ENCODE peak calls at places on chromosomes 12 and 14, in seven cellular contexts. One of them, this sample, is unnamed.

GRCh38 chr12:49336645-49337584 is at the start of gene C1QL4:
- DNase-seq in IMR-90: peak; percentile 52
- DNase-seq in H1: peak; percentile 99
- DNase-seq in H9: peak; percentile 89
- DNase-seq in mesendoderm: peak; percentile 82
- DNase-seq in mesenchymal stem cell: peak; percentile 78
- DNase-seq in trophoblast cell: peak; percentile 94
- DNase-seq in this sample: peak; percentile 84

GRCh38 chr14:23248601-23249000 is 10.9 kb downstream of the RNF212B start:
- DNase-seq in IMR-90: no peak
- DNase-seq in H1: no peak
- DNase-seq in H9: no peak
- DNase-seq in mesendoderm: no peak
- DNase-seq in mesenchymal stem cell: peak; percentile 61
- DNase-seq in trophoblast cell: no peak
- DNase-seq in this sample: no peak

GRCh38 chr14:73463411-73463810 is 5.1 kb upstream of the NUMB start:
- DNase-seq in IMR-90: peak; percentile 98
- DNase-seq in H1: no peak
- DNase-seq in H9: no peak
- DNase-seq in mesendoderm: no peak
- DNase-seq in mesenchymal stem cell: peak; percentile 98
- DNase-seq in trophoblast cell: peak; percentile 60
- DNase-seq in this sample: no peak

GRCh38 chr14:20388159-20388558 is 25.1 kb downstream of the TEP1 start:
- DNase-seq in IMR-90: no peak
- DNase-seq in H1: no peak
- DNase-seq in H9: no peak
- DNase-seq in mesendoderm: peak; percentile 87
- DNase-seq in mesenchymal stem cell: no peak
- DNase-seq in trophoblast cell: no peak
- DNase-seq in this sample: no peak

GRCh38 chr12:110199360-110200123 is 75.4 kb downstream of the IFT81 start:
- DNase-seq in IMR-90: peak; percentile 78
- DNase-seq in H1: no peak
- DNase-seq in H9: peak; percentile 49
- DNase-seq in mesendoderm: peak; percentile 73
- DNase-seq in mesenchymal stem cell: peak; percentile 74
- DNase-seq in trophoblast cell: no peak
- DNase-seq in this sample: no peak

GRCh38 chr12:25623816-25624215 is 70.7 kb upstream of the LMNTD1 start:
- DNase-seq in IMR-90: no peak
- DNase-seq in H1: no peak
- DNase-seq in H9: no peak
- DNase-seq in mesendoderm: no peak
- DNase-seq in mesenchymal stem cell: no peak
- DNase-seq in trophoblast cell: no peak
- DNase-seq in this sample: no peak

GRCh38 chr12:106304001-106304421 is 1.5 kb downstream of the TCP11L2 start:
- DNase-seq in IMR-90: no peak
- DNase-seq in H1: no peak
- DNase-seq in H9: no peak
- DNase-seq in mesendoderm: no peak
- DNase-seq in mesenchymal stem cell: peak; percentile 6
- DNase-seq in trophoblast cell: peak; percentile 29
- DNase-seq in this sample: no peak

GRCh38 chr14:26206640-26207039 is 391.2 kb downstream of the NOVA1 start:
- DNase-seq in IMR-90: no peak
- DNase-seq in H1: no peak
- DNase-seq in H9: no peak
- DNase-seq in mesendoderm: no peak
- DNase-seq in mesenchymal stem cell: no peak
- DNase-seq in trophoblast cell: no peak
- DNase-seq in this sample: no peak

GRCh38 chr12:69290545-69291277 is 51.3 kb downstream of the CPSF6 start:
- DNase-seq in IMR-90: peak; percentile 76
- DNase-seq in H1: peak; percentile 91
- DNase-seq in H9: peak; percentile 94
- DNase-seq in mesendoderm: peak; percentile 95
- DNase-seq in mesenchymal stem cell: peak; percentile 79
- DNase-seq in trophoblast cell: peak; percentile 91
- DNase-seq in this sample: peak; percentile 72

GRCh38 chr14:94571395-94571794 is 9.8 kb upstream of the SERPINA5 start:
- DNase-seq in IMR-90: no peak
- DNase-seq in H1: no peak
- DNase-seq in H9: no peak
- DNase-seq in mesendoderm: no peak
- DNase-seq in mesenchymal stem cell: no peak
- DNase-seq in trophoblast cell: no peak
- DNase-seq in this sample: no peak

GRCh38 chr12:123251403-123252076 is 18.3 kb downstream of the MTRFR start:
- DNase-seq in IMR-90: no peak
- DNase-seq in H1: no peak
- DNase-seq in H9: no peak
- DNase-seq in mesendoderm: no peak
- DNase-seq in mesenchymal stem cell: no peak
- DNase-seq in trophoblast cell: no peak
- DNase-seq in this sample: no peak

GRCh38 chr14:59017285-59017965 is 171.0 kb upstream of the DAAM1 start:
- DNase-seq in IMR-90: no peak
- DNase-seq in H1: no peak
- DNase-seq in H9: no peak
- DNase-seq in mesendoderm: peak; percentile 79
- DNase-seq in mesenchymal stem cell: no peak
- DNase-seq in trophoblast cell: peak; percentile 29
- DNase-seq in this sample: no peak

GRCh38 chr12:52020539-52021336 is 14.0 kb downstream of the TAMALIN start:
- DNase-seq in IMR-90: peak; percentile 47
- DNase-seq in H1: peak; percentile 86
- DNase-seq in H9: peak; percentile 93
- DNase-seq in mesendoderm: peak; percentile 85
- DNase-seq in mesenchymal stem cell: peak; percentile 74
- DNase-seq in trophoblast cell: peak; percentile 41
- DNase-seq in this sample: no peak

GRCh38 chr14:103232831-103233319 is 101.2 kb upstream of the EIF5 start:
- DNase-seq in IMR-90: no peak
- DNase-seq in H1: no peak
- DNase-seq in H9: no peak
- DNase-seq in mesendoderm: no peak
- DNase-seq in mesenchymal stem cell: no peak
- DNase-seq in trophoblast cell: no peak
- DNase-seq in this sample: no peak

GRCh38 chr14:97077253-97077653 is 280.1 kb downstream of the VRK1 start:
- DNase-seq in IMR-90: no peak
- DNase-seq in H1: no peak
- DNase-seq in H9: no peak
- DNase-seq in mesendoderm: no peak
- DNase-seq in mesenchymal stem cell: peak; percentile 2
- DNase-seq in trophoblast cell: peak; percentile 36
- DNase-seq in this sample: no peak

GRCh38 chr12:69595689-69596088 is 10.4 kb downstream of the CCT2 start:
- DNase-seq in IMR-90: no peak
- DNase-seq in H1: no peak
- DNase-seq in H9: no peak
- DNase-seq in mesendoderm: no peak
- DNase-seq in mesenchymal stem cell: no peak
- DNase-seq in trophoblast cell: no peak
- DNase-seq in this sample: no peak

GRCh38 chr12:82015623-82016347 is 256.6 kb upstream of the PPFIA2 start:
- DNase-seq in IMR-90: no peak
- DNase-seq in H1: no peak
- DNase-seq in H9: no peak
- DNase-seq in mesendoderm: no peak
- DNase-seq in mesenchymal stem cell: no peak
- DNase-seq in trophoblast cell: no peak
- DNase-seq in this sample: no peak

GRCh38 chr14:71327691-71328090 is 420.4 kb downstream of the PCNX1 start:
- DNase-seq in IMR-90: peak; percentile 37
- DNase-seq in H1: no peak
- DNase-seq in H9: no peak
- DNase-seq in mesendoderm: no peak
- DNase-seq in mesenchymal stem cell: no peak
- DNase-seq in trophoblast cell: no peak
- DNase-seq in this sample: no peak

GRCh38 chr12:58225067-58225877 is 283.9 kb downstream of the ATP23 start:
- DNase-seq in IMR-90: no peak
- DNase-seq in H1: no peak
- DNase-seq in H9: no peak
- DNase-seq in mesendoderm: no peak
- DNase-seq in mesenchymal stem cell: no peak
- DNase-seq in trophoblast cell: no peak
- DNase-seq in this sample: no peak

GRCh38 chr14:76550534-76550933 is 174.6 kb downstream of the ESRRB start:
- DNase-seq in IMR-90: no peak
- DNase-seq in H1: no peak
- DNase-seq in H9: no peak
- DNase-seq in mesendoderm: peak; percentile 82
- DNase-seq in mesenchymal stem cell: no peak
- DNase-seq in trophoblast cell: no peak
- DNase-seq in this sample: no peak

GRCh38 chr14:54253195-54253947 is 143.4 kb upstream of the CDKN3 start:
- DNase-seq in IMR-90: peak; percentile 89
- DNase-seq in H1: no peak
- DNase-seq in H9: no peak
- DNase-seq in mesendoderm: peak; percentile 72
- DNase-seq in mesenchymal stem cell: peak; percentile 80
- DNase-seq in trophoblast cell: peak; percentile 59
- DNase-seq in this sample: no peak

GRCh38 chr14:105118646-105119409 is 49.7 kb downstream of the JAG2 start:
- DNase-seq in IMR-90: no peak
- DNase-seq in H1: no peak
- DNase-seq in H9: no peak
- DNase-seq in mesendoderm: no peak
- DNase-seq in mesenchymal stem cell: no peak
- DNase-seq in trophoblast cell: peak; percentile 58
- DNase-seq in this sample: no peak
- H3K18ac ChIP-seq in IMR-90: no peak overlapping the region
- H3K18ac ChIP-seq in H1: no peak overlapping the region
- H3K18ac ChIP-seq in H9: no peak overlapping the region
- H3K18ac ChIP-seq in mesendoderm: no peak overlapping the region
- H3K18ac ChIP-seq in mesenchymal stem cell: no peak overlapping the region
- H3K18ac ChIP-seq in trophoblast cell: no peak overlapping the region
- H3K18ac ChIP-seq in this sample: no peak overlapping the region

GRCh38 chr14:64409509-64409908 is 21.4 kb downstream of the MTHFD1 start:
- DNase-seq in IMR-90: no peak
- DNase-seq in H1: no peak
- DNase-seq in H9: no peak
- DNase-seq in mesendoderm: no peak
- DNase-seq in mesenchymal stem cell: no peak
- DNase-seq in trophoblast cell: peak; percentile 13
- DNase-seq in this sample: no peak
- H3K18ac ChIP-seq in IMR-90: no peak overlapping the region
- H3K18ac ChIP-seq in H1: no peak overlapping the region
- H3K18ac ChIP-seq in H9: no peak overlapping the region
- H3K18ac ChIP-seq in mesendoderm: no peak overlapping the region
- H3K18ac ChIP-seq in mesenchymal stem cell: no peak overlapping the region
- H3K18ac ChIP-seq in trophoblast cell: no peak overlapping the region
- H3K18ac ChIP-seq in this sample: no peak overlapping the region

GRCh38 chr12:2295941-2296461 is 243.2 kb downstream of the CACNA1C start:
- DNase-seq in IMR-90: peak; percentile 89
- DNase-seq in H1: no peak
- DNase-seq in H9: no peak
- DNase-seq in mesendoderm: no peak
- DNase-seq in mesenchymal stem cell: peak; percentile 70
- DNase-seq in trophoblast cell: peak; percentile 27
- DNase-seq in this sample: no peak
- H3K18ac ChIP-seq in IMR-90: no peak overlapping the region
- H3K18ac ChIP-seq in H1: no peak overlapping the region
- H3K18ac ChIP-seq in H9: no peak overlapping the region
- H3K18ac ChIP-seq in mesendoderm: no peak overlapping the region
- H3K18ac ChIP-seq in mesenchymal stem cell: no peak overlapping the region
- H3K18ac ChIP-seq in trophoblast cell: no peak overlapping the region
- H3K18ac ChIP-seq in this sample: no peak overlapping the region

GRCh38 chr12:17357396-17357795 is 732.6 kb downstream of the RERGL start:
- DNase-seq in IMR-90: no peak
- DNase-seq in H1: no peak
- DNase-seq in H9: no peak
- DNase-seq in mesendoderm: no peak
- DNase-seq in mesenchymal stem cell: no peak
- DNase-seq in trophoblast cell: no peak
- DNase-seq in this sample: no peak
- H3K18ac ChIP-seq in IMR-90: no peak overlapping the region
- H3K18ac ChIP-seq in H1: no peak overlapping the region
- H3K18ac ChIP-seq in H9: no peak overlapping the region
- H3K18ac ChIP-seq in mesendoderm: no peak overlapping the region
- H3K18ac ChIP-seq in mesenchymal stem cell: no peak overlapping the region
- H3K18ac ChIP-seq in trophoblast cell: no peak overlapping the region
- H3K18ac ChIP-seq in this sample: no peak overlapping the region

This sample was measured in neuronal stem cell.